ENCODE peak calls at places on chromosomes 16 and 17, in six cellular contexts. G is hepatocyte, O is lung, Y is OCI-LY7, X is RWPE1, S is GM12864. W is an unnamed sample.
A peak's percentile ranks its signal among the peaks of the same experiment; 100 is the strongest.

GRCh38 chr16:12846592-12846991 is 42.9 kb upstream of the CPPED1 start:
- DNase-seq in Y (no peak), G (no peak), S (no peak), O (no peak), X (no peak), W (no peak)

GRCh38 chr17:78411241-78411855 is 32.9 kb downstream of the PGS1 start:
- DNase-seq in S (no peak), G (peak; percentile 70), Y (no peak), X (no peak), O (no peak), W (no peak)

GRCh38 chr17:38897176-38897575 is 27.3 kb downstream of the LASP1 start:
- DNase-seq in X (no peak), O (no peak), G (no peak), Y (no peak), S (no peak), W (no peak)

GRCh38 chr17:68573338-68573737 is 27.8 kb downstream of the FAM20A start:
- DNase-seq in Y (no peak), G (no peak), X (no peak), S (no peak), O (no peak), W (no peak)

GRCh38 chr16:2156025-2156848 is 655 bp downstream of the TRAF7 start:
- DNase-seq in O (no peak), G (peak; percentile 64), X (no peak), Y (peak; percentile 36), S (no peak), W (no peak)

GRCh38 chr16:23209606-23210005 is 27.1 kb downstream of the SCNN1G start:
- DNase-seq in X (no peak), S (no peak), Y (no peak), O (no peak), G (no peak), W (no peak)

GRCh38 chr16:31099860-31100638 is 5.5 kb upstream of the VKORC1 start:
- DNase-seq in O (no peak), S (no peak), Y (no peak), X (no peak), G (no peak), W (no peak)

GRCh38 chr17:72877348-72877747 is 215.1 kb downstream of the SLC39A11 start:
- DNase-seq in G (no peak), O (no peak), S (no peak), Y (no peak), X (no peak), W (no peak)

GRCh38 chr17:73770115-73770848 is 126.0 kb upstream of the SDK2 start:
- DNase-seq in G (peak; percentile 86), S (no peak), Y (no peak), O (peak; percentile 65), X (peak; percentile 82), W (no peak)

GRCh38 chr17:14303343-14304221 is 2.7 kb downstream of the HS3ST3B1 start:
- DNase-seq in X (no peak), S (no peak), Y (no peak), O (no peak), G (no peak), W (no peak)

GRCh38 chr17:416293-417206 is 63.9 kb upstream of the RPH3AL start:
- DNase-seq in X (no peak), S (peak; percentile 90), Y (peak; percentile 79), G (no peak), O (no peak), W (no peak)

GRCh38 chr16:90044111-90044551 is 24.9 kb upstream of the DBNDD1 start:
- DNase-seq in O (peak; percentile 69), X (peak; percentile 93), S (no peak), G (peak; percentile 80), Y (no peak), W (no peak)

GRCh38 chr16:20614201-20615141 is 38.3 kb upstream of the ACSM2B start:
- DNase-seq in Y (no peak), G (no peak), X (no peak), O (peak; percentile 76), S (no peak), W (no peak)

GRCh38 chr16:17194190-17194780 is 276.5 kb downstream of the XYLT1 start:
- DNase-seq in Y (peak; percentile 55), O (peak; percentile 51), G (peak; percentile 52), X (no peak), S (peak; percentile 18), W (peak; percentile 53)

GRCh38 chr16:24372824-24373223 is 116.7 kb downstream of the CACNG3 start:
- DNase-seq in Y (no peak), X (no peak), G (no peak), O (no peak), S (no peak), W (no peak)

GRCh38 chr17:42773290-42774035 is at the start of gene VPS25:
- DNase-seq in G (peak; percentile 89), O (peak; percentile 82), Y (peak; percentile 88), S (peak; percentile 60), X (peak; percentile 79), W (peak; percentile 75)

GRCh38 chr17:81838753-81839255 is 4.0 kb upstream of the PPP1R27 start:
- DNase-seq in Y (no peak), X (no peak), S (no peak), O (no peak), G (no peak), W (no peak)

GRCh38 chr17:80633197-80633596 is 88.6 kb downstream of the RPTOR start:
- DNase-seq in O (no peak), S (no peak), G (no peak), X (no peak), Y (no peak), W (no peak)

GRCh38 chr17:33640629-33641028 is 347.5 kb upstream of the ASIC2 start:
- DNase-seq in G (no peak), O (no peak), X (no peak), S (no peak), Y (no peak), W (no peak)

GRCh38 chr16:52545544-52546262 is 1.2 kb downstream of the TOX3 start:
- DNase-seq in S (no peak), G (peak; percentile 27), X (no peak), Y (no peak), O (no peak), W (peak; percentile 36)

GRCh38 chr17:51351890-51352289 is 91.5 kb downstream of the UTP18 start:
- DNase-seq in O (no peak), Y (no peak), G (peak; percentile 27), S (no peak), X (no peak), W (no peak)

GRCh38 chr16:88691924-88692560 is 5.7 kb upstream of the SNAI3 start:
- DNase-seq in O (peak; percentile 62), G (no peak), S (no peak), X (no peak), Y (no peak), W (no peak)

GRCh38 chr16:74720579-74720978 is 19.9 kb upstream of the MLKL start:
- DNase-seq in O (no peak), Y (no peak), X (no peak), S (no peak), G (no peak), W (no peak)

GRCh38 chr16:74716355-74716754 is 15.7 kb upstream of the MLKL start:
- DNase-seq in X (no peak), G (no peak), O (no peak), Y (no peak), S (no peak), W (no peak)

GRCh38 chr16:74717367-74717766 is 16.7 kb upstream of the MLKL start:
- DNase-seq in X (no peak), S (no peak), G (no peak), O (no peak), Y (no peak), W (no peak)

GRCh38 chr16:74718741-74719610 is 18.3 kb upstream of the MLKL start:
- DNase-seq in S (no peak), G (no peak), Y (no peak), X (no peak), O (no peak), W (no peak)

DNA sequence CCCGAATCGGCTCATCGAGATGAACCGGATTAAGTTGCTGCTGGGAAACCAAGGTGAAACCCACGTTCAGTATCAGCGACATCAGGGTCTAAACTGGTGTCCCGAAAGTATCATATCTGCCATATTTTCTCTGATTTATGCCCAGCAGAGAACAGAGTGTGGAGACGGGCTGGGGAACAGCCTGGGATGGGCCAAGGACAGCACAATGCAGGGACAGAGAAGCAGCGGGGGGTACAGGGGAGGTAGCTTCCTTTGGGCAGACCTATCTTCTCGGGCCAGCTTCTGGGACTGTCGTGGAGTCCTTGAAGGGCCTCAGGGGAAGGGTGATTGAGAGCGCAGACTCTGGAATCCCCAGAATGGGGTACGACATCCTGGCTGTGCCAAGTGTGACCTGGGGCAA is 17.5 kb upstream of the MLKL start:
- DNase-seq in Y (no peak), G (no peak), O (no peak), X (no peak), S (no peak), W (no peak)
- TF ChIP-seq CTCF in Y (no peak), G (no peak), O (no peak), X (no peak), S (no peak), W (no peak)

GRCh38 chr17:66673668-66674276 is 161.1 kb upstream of the CACNG5 start:
- DNase-seq in S (no peak), Y (peak; percentile 41), G (peak; percentile 78), O (peak; percentile 49), X (peak; percentile 54), W (peak; percentile 55)
- TF ChIP-seq CTCF in S (peak; percentile 51), Y (peak; percentile 73), G (peak; percentile 77), O (peak; percentile 39), X (peak; percentile 91), W (peak; percentile 84)

GRCh38 chr16:29316673-29317237 is 89.8 kb downstream of the NPIPB11 start:
- DNase-seq in S (no peak), X (no peak), G (no peak), Y (no peak), O (no peak), W (no peak)

GRCh38 chr16:29315046-29315445 is 91.5 kb downstream of the NPIPB11 start:
- DNase-seq in Y (no peak), S (no peak), G (no peak), O (no peak), X (no peak), W (no peak)

GRCh38 chr16:29314292-29314934 is 92.1 kb downstream of the NPIPB11 start:
- DNase-seq in G (no peak), S (no peak), X (no peak), Y (no peak), O (no peak), W (no peak)

GRCh38 chr16:29317269-29317668 is 89.2 kb downstream of the NPIPB11 start:
- DNase-seq in G (no peak), O (no peak), Y (no peak), S (no peak), X (no peak), W (no peak)

DNA sequence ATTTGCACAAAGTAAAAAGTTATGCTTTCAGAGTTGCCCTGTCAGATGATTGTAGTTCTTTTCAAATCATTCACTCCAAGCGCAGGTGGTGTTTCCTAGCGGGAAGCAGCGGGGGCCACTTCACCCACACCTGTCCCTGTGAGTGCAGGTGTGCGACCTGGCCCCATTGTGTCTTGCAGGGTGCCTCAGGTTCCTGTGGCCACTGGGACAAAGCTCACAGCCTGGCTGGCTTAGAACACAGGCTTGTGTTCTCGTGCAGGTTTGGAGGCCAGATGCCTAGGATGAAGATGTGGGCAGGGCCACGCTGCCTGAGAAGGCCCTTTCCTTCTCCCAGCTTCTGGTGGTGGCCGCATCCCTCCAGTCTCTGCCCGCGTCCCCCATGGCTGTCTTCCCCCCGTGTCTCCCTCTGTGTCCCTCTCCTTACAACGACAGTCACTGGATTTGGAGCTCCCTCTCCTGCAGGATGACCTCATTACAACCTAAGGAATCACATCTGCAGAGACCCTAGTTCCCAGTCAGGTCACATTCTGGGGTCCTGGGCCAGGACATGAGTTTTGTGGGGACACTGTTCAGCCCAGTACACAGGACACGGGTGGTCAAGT is 90.5 kb downstream of the NPIPB11 start:
- DNase-seq in S (no peak), G (no peak), O (no peak), X (no peak), Y (peak; percentile 22), W (no peak)
- TF ChIP-seq CTCF in S (no peak), G (peak; percentile 33), O (no peak), X (no peak), Y (peak; percentile 36), W (peak; percentile 22)

GRCh38 chr16:67844441-67844840 is 2.3 kb upstream of the NUTF2 start:
- DNase-seq in O (no peak), S (no peak), Y (peak; percentile 23), X (peak; percentile 57), G (no peak), W (no peak)
- TF ChIP-seq CTCF in O (no peak), S (no peak), Y (no peak), X (no peak), G (no peak), W (no peak)